ENCODE peak calls at places on chromosomes 11 and 22, in ten cellular contexts. O is GM23248; G is NCI-H460; U is BE2C; X is frontal cortex; Y is RPMI7951; E is NCI-H748 treated with DMSO at 0.1 percent for 48 hours; B is SW 1271; D is activated naive CD4-positive, alpha-beta T cell; T is GM10248. P is an unnamed sample.

GRCh38 chr22:50396751-50397370 is 53.7 kb downstream of the PPP6R2 start:
- DNase-seq in O (peak; percentile 10), B (no peak), X (no peak), E (no peak), U (no peak), D (no peak), G (peak; percentile 46), Y (no peak), T (no peak), P (no peak)

GRCh38 chr11:111846640-111847039 is 24.7 kb downstream of the ALG9 start:
- DNase-seq in O (peak; percentile 64), U (no peak), G (no peak), T (no peak), Y (peak; percentile 70), B (no peak), E (no peak), D (no peak), X (no peak), P (no peak)

GRCh38 chr11:108220721-108221346 is 1.6 kb downstream of the NPAT start:
- DNase-seq in U (no peak), B (no peak), T (no peak), D (no peak), E (no peak), G (no peak), X (no peak), Y (peak; percentile 15), O (peak; percentile 31), P (no peak)

GRCh38 chr11:131688056-131688693 is 317.8 kb downstream of the NTM start:
- DNase-seq in E (no peak), G (peak; percentile 30), D (no peak), T (peak; percentile 86), O (peak; percentile 81), U (peak; percentile 62), X (peak; percentile 80), B (no peak), Y (peak; percentile 65), P (no peak)

GRCh38 chr11:64357904-64358535 is 942 bp upstream of the RPS6KA4 start:
- DNase-seq in E (no peak), U (peak; percentile 8), T (no peak), D (no peak), Y (peak; percentile 24), X (no peak), G (no peak), B (peak; percentile 63), O (peak; percentile 37), P (no peak)

GRCh38 chr11:81497202-81497804 is 1236.4 kb downstream of the FAM181B start:
- DNase-seq in U (peak; percentile 16), O (peak; percentile 49), Y (peak; percentile 9), X (no peak), E (peak; percentile 3), D (no peak), T (peak; percentile 31), B (no peak), G (peak; percentile 27), P (no peak)

GRCh38 chr11:70826541-70826943 is 425.8 kb downstream of the SHANK2 start:
- DNase-seq in O (peak; percentile 14), T (no peak), U (peak; percentile 25), D (no peak), X (no peak), E (peak; percentile 79), G (no peak), Y (no peak), B (no peak), P (no peak)

GRCh38 chr22:36461665-36462474 is 19.6 kb downstream of the TXN2 start:
- DNase-seq in G (no peak), B (peak; percentile 70), E (no peak), T (no peak), X (no peak), O (peak; percentile 79), Y (peak; percentile 96), D (no peak), U (peak; percentile 56), P (no peak)

GRCh38 chr11:821513-822371 is 3.0 kb downstream of the PNPLA2 start:
- DNase-seq in D (no peak), E (no peak), X (peak; percentile 58), Y (peak; percentile 41), T (no peak), G (no peak), B (no peak), U (no peak), O (no peak), P (no peak)

GRCh38 chr11:68380786-68381622 is 68.6 kb downstream of the LRP5 start:
- DNase-seq in X (no peak), D (no peak), E (no peak), G (no peak), U (no peak), T (no peak), B (no peak), Y (no peak), O (no peak), P (no peak)

GRCh38 chr11:116512841-116513240 is 259.9 kb downstream of the BUD13 start:
- DNase-seq in B (no peak), T (no peak), U (no peak), X (no peak), G (no peak), D (no peak), O (no peak), Y (no peak), E (no peak), P (no peak)

GRCh38 chr11:124867700-124868099 is 2.5 kb downstream of the ROBO3 start:
- DNase-seq in X (no peak), Y (peak; percentile 40), U (peak; percentile 46), D (no peak), B (no peak), O (peak; percentile 60), E (no peak), G (peak; percentile 11), T (peak; percentile 59), P (no peak)

GRCh38 chr11:47186076-47186936 is at the start of gene PACSIN3:
- DNase-seq in B (no peak), T (peak; percentile 75), G (no peak), Y (peak; percentile 52), U (peak; percentile 60), O (peak; percentile 60), X (peak; percentile 74), E (no peak), D (no peak), P (peak; percentile 34)

GRCh38 chr22:29306175-29306829 is at the start of gene GAS2L1:
- DNase-seq in B (peak; percentile 41), U (peak; percentile 88), D (no peak), E (no peak), T (peak; percentile 70), O (peak; percentile 94), X (peak; percentile 85), G (peak; percentile 51), Y (peak; percentile 80), P (peak; percentile 23)

GRCh38 chr11:83990160-83990733 is 704.1 kb upstream of the CCDC90B start:
- DNase-seq in E (no peak), U (no peak), G (no peak), Y (no peak), D (no peak), O (peak; percentile 3), B (no peak), X (no peak), T (no peak), P (no peak)

GRCh38 chr22:46057762-46058420 is 80.9 kb upstream of the WNT7B start:
- DNase-seq in B (no peak), X (no peak), O (peak; percentile 85), G (peak; percentile 62), U (peak; percentile 53), Y (peak; percentile 60), D (no peak), T (peak; percentile 88), E (no peak), P (no peak)

GRCh38 chr11:67630230-67630942 is 649 bp upstream of the NUDT8 start:
- DNase-seq in T (peak; percentile 99), O (peak; percentile 100), Y (peak; percentile 95), B (peak; percentile 91), U (peak; percentile 100), E (peak; percentile 93), X (peak; percentile 98), D (peak; percentile 100), G (peak; percentile 95), P (peak; percentile 96)

GRCh38 chr11:103024086-103024485 is 67.9 kb downstream of the DCUN1D5 start:
- DNase-seq in Y (no peak), T (no peak), G (no peak), D (no peak), U (no peak), E (no peak), O (peak; percentile 11), X (no peak), B (no peak), P (no peak)

GRCh38 chr22:43479311-43479710 is 67.5 kb downstream of the MPPED1 start:
- DNase-seq in D (no peak), O (no peak), U (no peak), E (no peak), B (no peak), Y (no peak), X (no peak), G (no peak), T (no peak), P (no peak)

GRCh38 chr11:75056806-75057205 is 39.9 kb downstream of the OR2AT4 start:
- DNase-seq in E (no peak), Y (no peak), D (no peak), B (no peak), G (no peak), T (no peak), O (no peak), X (no peak), U (no peak), P (no peak)

GRCh38 chr11:64710418-64711137 is 12.4 kb downstream of the NRXN2 start:
- DNase-seq in O (peak; percentile 18), X (no peak), T (no peak), B (no peak), U (no peak), E (no peak), Y (peak; percentile 19), G (no peak), D (no peak), P (no peak)

GRCh38 chr22:44580176-44580575 is 82.1 kb upstream of the RTL6 start:
- DNase-seq in E (no peak), D (no peak), B (no peak), G (no peak), X (no peak), T (no peak), O (no peak), Y (no peak), U (no peak), P (no peak)

GRCh38 chr11:58632510-58632909 is 10.0 kb downstream of the CNTF start:
- DNase-seq in E (no peak), B (no peak), X (no peak), Y (no peak), T (no peak), U (no peak), G (no peak), O (no peak), D (no peak), P (no peak)

GRCh38 chr11:107263865-107264563 is 193.6 kb downstream of the CWF19L2 start:
- DNase-seq in X (no peak), B (no peak), E (no peak), O (no peak), D (no peak), U (no peak), T (peak; percentile 18), Y (no peak), G (no peak), P (no peak)

GRCh38 chr11:27174026-27174425 is 133.4 kb downstream of the BBOX1 start:
- DNase-seq in G (no peak), E (peak; percentile 24), B (no peak), O (no peak), D (no peak), T (no peak), U (no peak), X (no peak), Y (no peak), P (no peak)

GRCh38 chr22:31346255-31346732 is at the start of gene PATZ1:
- DNase-seq in E (peak; percentile 57), Y (peak; percentile 75), U (peak; percentile 86), O (peak; percentile 75), B (peak; percentile 60), G (peak; percentile 69), X (peak; percentile 92), D (peak; percentile 70), T (peak; percentile 88), P (peak; percentile 72)

GRCh38 chr22:34903416-34903815 is 162.5 kb upstream of the ISX start:
- DNase-seq in Y (no peak), D (no peak), U (no peak), O (no peak), G (no peak), X (no peak), E (no peak), T (no peak), B (no peak), P (no peak)

GRCh38 chr11:113628912-113629311 is 77.2 kb downstream of the TMPRSS5 start:
- DNase-seq in G (no peak), T (no peak), X (no peak), D (no peak), B (no peak), O (no peak), E (peak; percentile 62), U (no peak), Y (no peak), P (no peak)

P was measured in T-helper 9 cell.